ENCODE peak calls at places on chromosomes 3 and 15, in ten cellular contexts. S, J, I, O, Z, V, G, H, B and Y are unnamed samples.

GRCh38 chr15:41804920-41805666 is 22.8 kb upstream of the JMJD7 start:
- DNase-seq in J (no peak), S (no peak), V (no peak), Z (no peak), I (no peak), G (no peak), H (no peak), B (no peak), O (no peak), Y (no peak)

GRCh38 chr15:51907136-51907862 is 64.3 kb downstream of the LEO1 start:
- DNase-seq in G (no peak), I (no peak), B (no peak), Z (peak), S (peak), V (peak), H (no peak), J (no peak), O (no peak), Y (peak)

GRCh38 chr3:72288955-72289707 is 504.2 kb upstream of the PROK2 start:
- DNase-seq in G (no peak), J (peak), V (peak), B (peak), H (no peak), I (no peak), O (peak), S (peak), Z (no peak), Y (no peak)

GRCh38 chr15:33310481-33311311 is at the start of gene RYR3:
- DNase-seq in S (no peak), B (peak), Z (no peak), V (peak), O (no peak), G (peak), H (peak), J (peak), I (no peak), Y (no peak)

GRCh38 chr3:72523409-72524172 is 324.7 kb downstream of the SHQ1 start:
- DNase-seq in I (peak), V (no peak), O (peak), H (no peak), Z (no peak), J (no peak), B (no peak), S (no peak), G (no peak), Y (no peak)

GRCh38 chr3:17678116-17678741 is 64.2 kb downstream of the TBC1D5 start:
- DNase-seq in H (no peak), I (no peak), V (peak), O (no peak), G (no peak), Z (no peak), S (peak), J (peak), B (peak), Y (peak)

GRCh38 chr3:41330465-41330864 is 131.2 kb downstream of the CTNNB1 start:
- DNase-seq in H (no peak), Z (no peak), I (no peak), G (no peak), J (peak), S (peak), O (no peak), V (no peak), B (no peak), Y (no peak)

GRCh38 chr3:175601521-175601920 is 742.4 kb downstream of the NAALADL2 start:
- DNase-seq in G (no peak), V (no peak), B (peak), S (no peak), J (no peak), O (no peak), I (no peak), H (no peak), Z (no peak), Y (no peak)

GRCh38 chr3:106333911-106334618 is 465.3 kb upstream of the CBLB start:
- DNase-seq in G (no peak), V (peak), Z (no peak), H (peak), S (peak), O (no peak), J (peak), I (peak), B (no peak), Y (no peak)

GRCh38 chr3:52218454-52218853 is 7.0 kb downstream of the TLR9 start:
- DNase-seq in B (no peak), S (no peak), J (no peak), H (peak), Z (no peak), O (no peak), G (no peak), I (peak), V (no peak), Y (no peak)

GRCh38 chr3:152554980-152555379 is 280.0 kb upstream of the P2RY1 start:
- DNase-seq in G (no peak), S (no peak), B (no peak), I (no peak), O (no peak), Z (no peak), H (no peak), J (peak), V (peak), Y (no peak)

GRCh38 chr15:76335129-76335850 is 1.3 kb upstream of the ISL2 start:
- DNase-seq in I (no peak), G (no peak), J (no peak), O (no peak), H (no peak), Z (no peak), S (no peak), V (no peak), B (no peak), Y (no peak)

GRCh38 chr15:57390583-57390982 is 14.3 kb downstream of the CGNL1 start:
- DNase-seq in V (no peak), B (no peak), I (no peak), S (no peak), O (no peak), J (no peak), G (no peak), H (no peak), Z (no peak), Y (no peak)

GRCh38 chr3:177917234-177917861 is 618.9 kb upstream of the KCNMB2 start:
- DNase-seq in G (no peak), O (no peak), S (no peak), Z (no peak), B (no peak), I (no peak), J (no peak), H (no peak), V (no peak), Y (no peak)

GRCh38 chr15:55372701-55373440 is 35.3 kb downstream of the CCPG1 start:
- DNase-seq in I (no peak), B (no peak), S (no peak), Z (no peak), V (no peak), O (no peak), G (no peak), H (no peak), J (no peak), Y (no peak)

GRCh38 chr3:152176241-152176640 is 92.5 kb upstream of the MBNL1 start:
- DNase-seq in J (peak), B (no peak), G (no peak), O (no peak), V (peak), Z (no peak), I (no peak), H (no peak), S (peak), Y (no peak)

GRCh38 chr3:185843635-185844034 is 18.8 kb upstream of the IGF2BP2 start:
- DNase-seq in B (no peak), Z (no peak), O (no peak), G (no peak), H (no peak), S (no peak), V (no peak), I (no peak), J (no peak), Y (no peak)

GRCh38 chr3:165770781-165771180 is 66.4 kb downstream of the BCHE start:
- DNase-seq in Z (no peak), S (no peak), B (no peak), H (no peak), V (no peak), I (no peak), O (no peak), J (no peak), G (no peak), Y (no peak)

GRCh38 chr15:84899750-84900149 is 15.3 kb downstream of the SLC28A1 start:
- DNase-seq in B (no peak), G (no peak), H (no peak), Z (no peak), V (no peak), I (no peak), S (no peak), J (no peak), O (no peak), Y (no peak)

GRCh38 chr3:158313344-158313927 is 203.5 kb downstream of the RSRC1 start:
- DNase-seq in I (no peak), J (peak), H (no peak), S (peak), V (peak), Z (peak), G (peak), B (peak), O (peak), Y (peak)

GRCh38 chr3:72973786-72974185 is 22.8 kb upstream of the PPP4R2 start:
- DNase-seq in J (no peak), O (no peak), I (no peak), B (no peak), V (no peak), S (no peak), Z (no peak), G (no peak), H (no peak), Y (no peak)

GRCh38 chr15:77739591-77740378 is 107.1 kb upstream of the LINGO1 start:
- DNase-seq in B (no peak), G (no peak), S (no peak), J (no peak), V (no peak), Z (no peak), O (no peak), H (no peak), I (no peak), Y (no peak)

GRCh38 chr3:137524751-137525150 is 239.4 kb upstream of the SOX14 start:
- DNase-seq in H (no peak), S (no peak), Z (no peak), G (no peak), O (no peak), B (no peak), I (no peak), J (no peak), V (no peak), Y (no peak)

GRCh38 chr3:23748398-23749110 is 57.2 kb upstream of the UBE2E1 start:
- DNase-seq in B (no peak), V (peak), G (no peak), O (peak), Z (no peak), S (peak), I (no peak), H (no peak), J (peak), Y (no peak)

GRCh38 chr15:42156266-42156922 is at the start of gene PLA2G4F:
- DNase-seq in H (no peak), O (no peak), I (no peak), V (no peak), J (no peak), S (no peak), G (no peak), Z (no peak), B (no peak), Y (no peak)

GRCh38 chr15:51576451-51576850 is 46.1 kb downstream of the DMXL2 start:
- DNase-seq in I (no peak), H (no peak), J (no peak), O (no peak), Z (no peak), B (no peak), V (peak), G (no peak), S (no peak), Y (no peak)

GRCh38 chr3:169389211-169389924 is 274.1 kb downstream of the MECOM start:
- DNase-seq in I (no peak), B (no peak), H (no peak), Z (no peak), S (no peak), J (peak), V (no peak), O (no peak), G (no peak), Y (no peak)

GRCh38 chr3:3200632-3201212 is 21.2 kb upstream of the CRBN start:
- DNase-seq in I (no peak), O (peak), H (no peak), S (peak), Z (peak), G (peak), V (peak), J (peak), B (peak), Y (peak)

GRCh38 chr3:133910422-133910821 is 14.7 kb upstream of the RAB6B start:
- DNase-seq in I (no peak), O (no peak), V (no peak), H (no peak), Z (no peak), G (no peak), J (no peak), B (peak), S (peak), Y (no peak)

GRCh38 chr3:149490260-149490971 is 15.9 kb downstream of the TM4SF4 start:
- DNase-seq in G (no peak), I (no peak), H (no peak), O (no peak), Z (no peak), S (no peak), B (no peak), V (no peak), J (no peak), Y (no peak)

GRCh38 chr15:83206387-83206970 is 1.1 kb downstream of the HDGFL3 start:
- DNase-seq in J (no peak), H (no peak), I (no peak), Z (no peak), G (peak), V (peak), B (peak), S (peak), O (peak), Y (no peak)

GRCh38 chr3:41103200-41103599 is 96.1 kb upstream of the CTNNB1 start:
- DNase-seq in I (no peak), V (no peak), S (no peak), O (no peak), J (no peak), H (no peak), Z (no peak), B (no peak), G (no peak), Y (no peak)

GRCh38 chr3:95615592-95616310 is 1198.6 kb upstream of the EPHA6 start:
- DNase-seq in J (no peak), O (no peak), G (no peak), H (no peak), V (no peak), I (no peak), B (peak), S (peak), Z (no peak), Y (no peak)

GRCh38 chr3:129558772-129559564 is 16.0 kb downstream of the H1-8 start:
- DNase-seq in O (no peak), S (peak), Z (no peak), V (peak), J (peak), I (no peak), G (no peak), B (no peak), H (no peak), Y (no peak)

GRCh38 chr15:35603298-35603697 is 57.3 kb upstream of the DPH6 start:
- DNase-seq in J (peak), I (no peak), H (no peak), B (no peak), Z (no peak), G (no peak), O (no peak), V (peak), S (peak), Y (no peak)

GRCh38 chr15:76986743-76987142 is 8.2 kb upstream of the PSTPIP1 start:
- DNase-seq in S (no peak), I (no peak), Z (no peak), G (no peak), J (no peak), V (no peak), B (no peak), H (no peak), O (no peak), Y (no peak)

GRCh38 chr15:62782100-62782791 is 260.3 kb upstream of the TPM1 start:
- DNase-seq in Z (peak), I (no peak), H (peak), S (peak), B (peak), J (peak), G (peak), V (peak), O (peak), Y (peak)

GRCh38 chr3:82294609-82295008 is 533.2 kb upstream of the GBE1 start:
- DNase-seq in V (no peak), J (no peak), G (no peak), O (no peak), B (no peak), Z (no peak), S (no peak), H (no peak), I (no peak), Y (no peak)

GRCh38 chr3:12392101-12392878 is 92.0 kb upstream of the TSEN2 start:
- DNase-seq in S (no peak), H (no peak), V (no peak), I (no peak), G (no peak), Z (no peak), O (no peak), J (no peak), B (no peak), Y (no peak)

GRCh38 chr3:170483485-170484262 is 65.0 kb downstream of the CLDN11 start:
- DNase-seq in Z (no peak), S (peak), B (peak), I (no peak), J (no peak), V (peak), H (no peak), O (no peak), G (no peak), Y (peak)